ENCODE peak calls at places on chromosomes 5 and 9, in seven cellular contexts. J, V, T, D, U, C and N are unnamed samples.

GRCh38 chr5:171418982-171419662 is at the start of gene FGF18:
- DNase-seq in J (peak; percentile 60), V (no peak), T (no peak), D (no peak), U (peak; percentile 93), C (peak; percentile 41), N (peak; percentile 87)

GRCh38 chr5:42108468-42108867 is 183.4 kb downstream of the FBXO4 start:
- DNase-seq in J (no peak), V (no peak), T (no peak), D (no peak), U (no peak), C (peak; percentile 17), N (no peak)

GRCh38 chr5:177455036-177455660 is 8.5 kb downstream of the PRR7 start:
- DNase-seq in J (peak; percentile 84), V (peak; percentile 32), T (peak; percentile 85), D (peak; percentile 83), U (peak; percentile 90), C (peak; percentile 98), N (peak; percentile 96)

GRCh38 chr5:133365326-133365725 is 247.0 kb downstream of the FSTL4 start:
- DNase-seq in J (peak; percentile 48), V (no peak), T (no peak), D (no peak), U (peak; percentile 57), C (no peak), N (no peak)

GRCh38 chr5:147913786-147914185 is 7.4 kb upstream of the C5orf46 start:
- DNase-seq in J (no peak), V (no peak), T (no peak), D (no peak), U (no peak), C (no peak), N (no peak)

GRCh38 chr5:151020304-151021031 is at the start of gene GPX3:
- DNase-seq in J (peak; percentile 62), V (peak; percentile 59), T (no peak), D (peak; percentile 12), U (peak; percentile 93), C (peak; percentile 96), N (peak; percentile 83)

GRCh38 chr9:37961346-37961745 is 57.4 kb upstream of the SLC25A51 start:
- DNase-seq in J (no peak), V (no peak), T (no peak), D (no peak), U (no peak), C (no peak), N (no peak)

GRCh38 chr5:179908528-179908927 is 831 bp upstream of the TBC1D9B start:
- DNase-seq in J (peak; percentile 13), V (no peak), T (no peak), D (no peak), U (peak; percentile 69), C (peak; percentile 53), N (no peak)

GRCh38 chr9:90907790-90908189 is 106.2 kb downstream of the SYK start:
- DNase-seq in J (no peak), V (no peak), T (no peak), D (no peak), U (no peak), C (no peak), N (no peak)